ENCODE peak calls at places on chromosomes 12 and 14, in six cellular contexts. One of them, this sample, is unnamed.

GRCh38 chr12:94134226-94134795 is 14.1 kb upstream of the PLXNC1 start:
- DNase-seq in PC-9: peak; percentile 38
- DNase-seq in OCI-LY7: peak; percentile 71
- DNase-seq in thoracic aorta: no peak
- DNase-seq in neural progenitor cell: peak; percentile 59
- DNase-seq in fibroblast of the aortic adventitia: peak; percentile 75
- DNase-seq in this sample: peak; percentile 17

GRCh38 chr14:98925362-98926040 is 346.5 kb downstream of the BCL11B start:
- DNase-seq in PC-9: no peak
- DNase-seq in OCI-LY7: peak; percentile 52
- DNase-seq in thoracic aorta: no peak
- DNase-seq in neural progenitor cell: no peak
- DNase-seq in fibroblast of the aortic adventitia: no peak
- DNase-seq in this sample: no peak

GRCh38 chr14:65277580-65278270 is 134.8 kb upstream of the FUT8 start:
- DNase-seq in PC-9: no peak
- DNase-seq in OCI-LY7: no peak
- DNase-seq in thoracic aorta: no peak
- DNase-seq in neural progenitor cell: peak; percentile 28
- DNase-seq in fibroblast of the aortic adventitia: no peak
- DNase-seq in this sample: no peak

GRCh38 chr14:77044776-77045569 is 16.5 kb upstream of the IRF2BPL start:
- DNase-seq in PC-9: peak; percentile 61
- DNase-seq in OCI-LY7: no peak
- DNase-seq in thoracic aorta: no peak
- DNase-seq in neural progenitor cell: no peak
- DNase-seq in fibroblast of the aortic adventitia: peak; percentile 96
- DNase-seq in this sample: peak; percentile 52

GRCh38 chr12:52010152-52010622 is 3.4 kb downstream of the TAMALIN start:
- DNase-seq in PC-9: no peak
- DNase-seq in OCI-LY7: no peak
- DNase-seq in thoracic aorta: no peak
- DNase-seq in neural progenitor cell: peak; percentile 96
- DNase-seq in fibroblast of the aortic adventitia: peak; percentile 90
- DNase-seq in this sample: no peak

GRCh38 chr12:18794000-18794399 is 56.1 kb downstream of the CAPZA3 start:
- DNase-seq in PC-9: no peak
- DNase-seq in OCI-LY7: no peak
- DNase-seq in thoracic aorta: no peak
- DNase-seq in neural progenitor cell: no peak
- DNase-seq in fibroblast of the aortic adventitia: no peak
- DNase-seq in this sample: no peak

GRCh38 chr14:73244541-73244940 is 7.2 kb downstream of the PAPLN start:
- DNase-seq in PC-9: no peak
- DNase-seq in OCI-LY7: no peak
- DNase-seq in thoracic aorta: no peak
- DNase-seq in neural progenitor cell: no peak
- DNase-seq in fibroblast of the aortic adventitia: no peak
- DNase-seq in this sample: no peak

GRCh38 chr14:23168246-23168645 is 15.2 kb downstream of the SLC7A8 start:
- DNase-seq in PC-9: no peak
- DNase-seq in OCI-LY7: no peak
- DNase-seq in thoracic aorta: no peak
- DNase-seq in neural progenitor cell: no peak
- DNase-seq in fibroblast of the aortic adventitia: peak; percentile 81
- DNase-seq in this sample: no peak

GRCh38 chr12:106644335-106645073 is 61.7 kb downstream of the RFX4 start:
- DNase-seq in PC-9: no peak
- DNase-seq in OCI-LY7: no peak
- DNase-seq in thoracic aorta: no peak
- DNase-seq in neural progenitor cell: no peak
- DNase-seq in fibroblast of the aortic adventitia: no peak
- DNase-seq in this sample: no peak

GRCh38 chr12:66028388-66028787 is 102.2 kb downstream of the LLPH start:
- DNase-seq in PC-9: no peak
- DNase-seq in OCI-LY7: no peak
- DNase-seq in thoracic aorta: no peak
- DNase-seq in neural progenitor cell: no peak
- DNase-seq in fibroblast of the aortic adventitia: no peak
- DNase-seq in this sample: no peak

GRCh38 chr14:104985675-104986486 is at the start of gene CLBA1:
- DNase-seq in PC-9: peak; percentile 69
- DNase-seq in OCI-LY7: peak; percentile 93
- DNase-seq in thoracic aorta: peak; percentile 53
- DNase-seq in neural progenitor cell: peak; percentile 97
- DNase-seq in fibroblast of the aortic adventitia: peak; percentile 84
- DNase-seq in this sample: no peak

GRCh38 chr12:40874868-40875267 is 182.6 kb downstream of the CNTN1 start:
- DNase-seq in PC-9: no peak
- DNase-seq in OCI-LY7: no peak
- DNase-seq in thoracic aorta: no peak
- DNase-seq in neural progenitor cell: no peak
- DNase-seq in fibroblast of the aortic adventitia: no peak
- DNase-seq in this sample: no peak

GRCh38 chr14:105047283-105048016 is 17.8 kb downstream of the GPR132 start:
- DNase-seq in PC-9: no peak
- DNase-seq in OCI-LY7: no peak
- DNase-seq in thoracic aorta: no peak
- DNase-seq in neural progenitor cell: no peak
- DNase-seq in fibroblast of the aortic adventitia: no peak
- DNase-seq in this sample: no peak

GRCh38 chr12:21065845-21066244 is 65.1 kb upstream of the SLCO1B1 start:
- DNase-seq in PC-9: no peak
- DNase-seq in OCI-LY7: no peak
- DNase-seq in thoracic aorta: no peak
- DNase-seq in neural progenitor cell: peak; percentile 4
- DNase-seq in fibroblast of the aortic adventitia: peak; percentile 9
- DNase-seq in this sample: no peak

GRCh38 chr14:105294142-105294597 is 6.6 kb downstream of the BRF1 start:
- DNase-seq in PC-9: no peak
- DNase-seq in OCI-LY7: peak; percentile 71
- DNase-seq in thoracic aorta: no peak
- DNase-seq in neural progenitor cell: peak; percentile 16
- DNase-seq in fibroblast of the aortic adventitia: peak; percentile 20
- DNase-seq in this sample: no peak

GRCh38 chr12:122072031-122072970 is 6.3 kb upstream of the MLXIP start:
- DNase-seq in PC-9: peak; percentile 62
- DNase-seq in OCI-LY7: no peak
- DNase-seq in thoracic aorta: peak; percentile 72
- DNase-seq in neural progenitor cell: peak; percentile 26
- DNase-seq in fibroblast of the aortic adventitia: peak; percentile 95
- DNase-seq in this sample: peak; percentile 81

GRCh38 chr14:93788307-93788556 is at the start of gene PRIMA1:
- DNase-seq in PC-9: no peak
- DNase-seq in OCI-LY7: no peak
- DNase-seq in thoracic aorta: no peak
- DNase-seq in neural progenitor cell: no peak
- DNase-seq in fibroblast of the aortic adventitia: no peak
- DNase-seq in this sample: no peak

GRCh38 chr14:93789366-93790130 is 1.3 kb upstream of the PRIMA1 start:
- DNase-seq in PC-9: no peak
- DNase-seq in OCI-LY7: no peak
- DNase-seq in thoracic aorta: no peak
- DNase-seq in neural progenitor cell: peak; percentile 42
- DNase-seq in fibroblast of the aortic adventitia: no peak
- DNase-seq in this sample: no peak

GRCh38 chr14:93785423-93785822 is 2.9 kb downstream of the PRIMA1 start:
- DNase-seq in PC-9: no peak
- DNase-seq in OCI-LY7: no peak
- DNase-seq in thoracic aorta: no peak
- DNase-seq in neural progenitor cell: no peak
- DNase-seq in fibroblast of the aortic adventitia: no peak
- DNase-seq in this sample: no peak

GRCh38 chr14:93788557-93789365 is 476 bp upstream of the PRIMA1 start:
- DNase-seq in PC-9: no peak
- DNase-seq in OCI-LY7: no peak
- DNase-seq in thoracic aorta: no peak
- DNase-seq in neural progenitor cell: peak; percentile 80
- DNase-seq in fibroblast of the aortic adventitia: no peak
- DNase-seq in this sample: no peak

GRCh38 chr14:93787465-93788306 is 599 bp downstream of the PRIMA1 start:
- DNase-seq in PC-9: no peak
- DNase-seq in OCI-LY7: no peak
- DNase-seq in thoracic aorta: no peak
- DNase-seq in neural progenitor cell: peak; percentile 77
- DNase-seq in fibroblast of the aortic adventitia: no peak
- DNase-seq in this sample: no peak
- H3K4me3 ChIP-seq in PC-9: no peak overlapping the region
- H3K4me3 ChIP-seq in OCI-LY7: no peak overlapping the region
- H3K4me3 ChIP-seq in thoracic aorta: peak overlapping the region; percentile 80
- H3K4me3 ChIP-seq in neural progenitor cell: peak overlapping the region; percentile 94
- H3K4me3 ChIP-seq in fibroblast of the aortic adventitia: no peak overlapping the region
- H3K4me3 ChIP-seq in this sample: no peak overlapping the region

GRCh38 chr12:116879509-116880212 is 1.6 kb downstream of the HRK start:
- DNase-seq in PC-9: peak; percentile 37
- DNase-seq in OCI-LY7: peak; percentile 60
- DNase-seq in thoracic aorta: no peak
- DNase-seq in neural progenitor cell: peak; percentile 32
- DNase-seq in fibroblast of the aortic adventitia: no peak
- DNase-seq in this sample: no peak

GRCh38 chr12:116880213-116880816 is 926 bp downstream of the HRK start:
- DNase-seq in PC-9: peak; percentile 34
- DNase-seq in OCI-LY7: no peak
- DNase-seq in thoracic aorta: no peak
- DNase-seq in neural progenitor cell: peak; percentile 17
- DNase-seq in fibroblast of the aortic adventitia: peak; percentile 27
- DNase-seq in this sample: no peak

GRCh38 chr12:116880817-116881324 is 370 bp downstream of the HRK start:
- DNase-seq in PC-9: peak; percentile 47
- DNase-seq in OCI-LY7: peak; percentile 93
- DNase-seq in thoracic aorta: no peak
- DNase-seq in neural progenitor cell: peak; percentile 75
- DNase-seq in fibroblast of the aortic adventitia: peak; percentile 24
- DNase-seq in this sample: no peak

GRCh38 chr12:116876151-116876869 is 4.9 kb downstream of the HRK start:
- DNase-seq in PC-9: no peak
- DNase-seq in OCI-LY7: no peak
- DNase-seq in thoracic aorta: no peak
- DNase-seq in neural progenitor cell: peak; percentile 82
- DNase-seq in fibroblast of the aortic adventitia: no peak
- DNase-seq in this sample: no peak

GRCh38 chr12:116878567-116879508 is 2.4 kb downstream of the HRK start:
- DNase-seq in PC-9: peak; percentile 92
- DNase-seq in OCI-LY7: no peak
- DNase-seq in thoracic aorta: no peak
- DNase-seq in neural progenitor cell: peak; percentile 64
- DNase-seq in fibroblast of the aortic adventitia: peak; percentile 26
- DNase-seq in this sample: no peak
- H3K4me3 ChIP-seq in PC-9: peak overlapping the region; percentile 67
- H3K4me3 ChIP-seq in OCI-LY7: peak overlapping the region; percentile 76
- H3K4me3 ChIP-seq in thoracic aorta: peak overlapping the region; percentile 48
- H3K4me3 ChIP-seq in neural progenitor cell: peak overlapping the region; percentile 63
- H3K4me3 ChIP-seq in fibroblast of the aortic adventitia: peak overlapping the region; percentile 31
- H3K4me3 ChIP-seq in this sample: peak overlapping the region; percentile 31

GRCh38 chr14:91406451-91406850 is 11.2 kb downstream of the CCDC88C start:
- DNase-seq in PC-9: no peak
- DNase-seq in OCI-LY7: no peak
- DNase-seq in thoracic aorta: no peak
- DNase-seq in neural progenitor cell: no peak
- DNase-seq in fibroblast of the aortic adventitia: no peak
- DNase-seq in this sample: no peak

GRCh38 chr14:91406982-91407381 is 10.6 kb downstream of the CCDC88C start:
- DNase-seq in PC-9: no peak
- DNase-seq in OCI-LY7: no peak
- DNase-seq in thoracic aorta: no peak
- DNase-seq in neural progenitor cell: no peak
- DNase-seq in fibroblast of the aortic adventitia: no peak
- DNase-seq in this sample: no peak

GRCh38 chr14:91405241-91405721 is 12.3 kb downstream of the CCDC88C start:
- DNase-seq in PC-9: no peak
- DNase-seq in OCI-LY7: no peak
- DNase-seq in thoracic aorta: no peak
- DNase-seq in neural progenitor cell: no peak
- DNase-seq in fibroblast of the aortic adventitia: no peak
- DNase-seq in this sample: no peak

GRCh38 chr14:91403069-91403600 is 14.5 kb downstream of the CCDC88C start:
- DNase-seq in PC-9: no peak
- DNase-seq in OCI-LY7: no peak
- DNase-seq in thoracic aorta: no peak
- DNase-seq in neural progenitor cell: no peak
- DNase-seq in fibroblast of the aortic adventitia: no peak
- DNase-seq in this sample: no peak

DNA sequence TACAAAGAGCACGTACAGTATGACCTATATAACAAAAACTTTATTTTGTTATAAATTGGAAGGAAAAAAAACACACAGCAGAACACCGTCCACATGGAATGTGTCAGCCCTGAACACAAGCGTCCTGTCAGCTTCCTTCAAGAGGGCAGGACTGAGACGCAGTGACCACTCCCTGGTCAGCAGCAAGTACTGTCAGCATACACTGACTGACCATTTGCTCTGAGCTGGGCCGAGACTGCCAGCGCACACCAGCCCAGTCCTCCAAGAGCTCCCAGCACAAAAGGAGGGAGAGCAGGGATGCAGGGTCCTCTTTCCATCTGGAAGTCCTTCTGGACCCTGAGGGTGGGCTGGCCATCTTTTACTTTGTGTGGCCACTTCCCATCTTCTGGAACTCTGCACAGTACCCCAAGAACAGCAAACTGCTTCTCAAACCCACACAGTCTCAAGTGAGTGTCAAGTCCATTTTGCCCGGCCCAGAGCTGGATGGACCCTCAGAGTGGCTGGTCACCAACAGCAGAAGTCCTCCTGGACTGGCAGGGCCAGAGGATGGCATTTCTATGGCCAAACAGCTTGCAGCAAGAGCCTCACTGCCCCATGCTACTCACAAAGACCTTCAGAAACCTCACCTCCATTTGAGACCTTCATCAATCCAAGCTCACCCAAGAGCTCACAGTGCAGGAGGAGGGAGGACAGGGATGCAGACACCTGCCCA is 11.7 kb downstream of the CCDC88C start:
- DNase-seq in PC-9: no peak
- DNase-seq in OCI-LY7: no peak
- DNase-seq in thoracic aorta: no peak
- DNase-seq in neural progenitor cell: no peak
- DNase-seq in fibroblast of the aortic adventitia: no peak
- DNase-seq in this sample: no peak
- H3K4me3 ChIP-seq in PC-9: no peak overlapping the region
- H3K4me3 ChIP-seq in OCI-LY7: peak overlapping the region; percentile 13
- H3K4me3 ChIP-seq in thoracic aorta: no peak overlapping the region
- H3K4me3 ChIP-seq in neural progenitor cell: no peak overlapping the region
- H3K4me3 ChIP-seq in fibroblast of the aortic adventitia: no peak overlapping the region
- H3K4me3 ChIP-seq in this sample: no peak overlapping the region

GRCh38 chr14:97445367-97445766 is 648.2 kb downstream of the VRK1 start:
- DNase-seq in PC-9: no peak
- DNase-seq in OCI-LY7: no peak
- DNase-seq in thoracic aorta: no peak
- DNase-seq in neural progenitor cell: no peak
- DNase-seq in fibroblast of the aortic adventitia: no peak
- DNase-seq in this sample: no peak

GRCh38 chr14:97444248-97444647 is 647.1 kb downstream of the VRK1 start:
- DNase-seq in PC-9: no peak
- DNase-seq in OCI-LY7: no peak
- DNase-seq in thoracic aorta: no peak
- DNase-seq in neural progenitor cell: no peak
- DNase-seq in fibroblast of the aortic adventitia: no peak
- DNase-seq in this sample: no peak

GRCh38 chr14:97442363-97442762 is 645.2 kb downstream of the VRK1 start:
- DNase-seq in PC-9: no peak
- DNase-seq in OCI-LY7: no peak
- DNase-seq in thoracic aorta: no peak
- DNase-seq in neural progenitor cell: no peak
- DNase-seq in fibroblast of the aortic adventitia: no peak
- DNase-seq in this sample: no peak

GRCh38 chr14:97443412-97443811 is 646.2 kb downstream of the VRK1 start:
- DNase-seq in PC-9: no peak
- DNase-seq in OCI-LY7: no peak
- DNase-seq in thoracic aorta: no peak
- DNase-seq in neural progenitor cell: no peak
- DNase-seq in fibroblast of the aortic adventitia: no peak
- DNase-seq in this sample: no peak

GRCh38 chr14:97441740-97442362 is 644.7 kb downstream of the VRK1 start:
- DNase-seq in PC-9: no peak
- DNase-seq in OCI-LY7: no peak
- DNase-seq in thoracic aorta: no peak
- DNase-seq in neural progenitor cell: no peak
- DNase-seq in fibroblast of the aortic adventitia: no peak
- DNase-seq in this sample: no peak
- H3K4me3 ChIP-seq in PC-9: no peak overlapping the region
- H3K4me3 ChIP-seq in OCI-LY7: no peak overlapping the region
- H3K4me3 ChIP-seq in thoracic aorta: no peak overlapping the region
- H3K4me3 ChIP-seq in neural progenitor cell: no peak overlapping the region
- H3K4me3 ChIP-seq in fibroblast of the aortic adventitia: no peak overlapping the region
- H3K4me3 ChIP-seq in this sample: no peak overlapping the region